ENCODE peak calls at places on chromosome 1, in four cellular contexts. C, R, O and X are unnamed samples.

GRCh38 chr1:167501513-167502191 is 16.7 kb downstream of the CD247 start:
- DNase-seq in C (peak; percentile 53), R (no peak), O (peak; percentile 26), X (no peak)

GRCh38 chr1:208036177-208036808 is 125.4 kb upstream of the CD34 start:
- DNase-seq in C (peak; percentile 4), R (no peak), O (no peak), X (peak; percentile 34)

GRCh38 chr1:213985181-213986019 is 2.4 kb upstream of the PROX1 start:
- DNase-seq in C (no peak), R (no peak), O (no peak), X (peak; percentile 32)

GRCh38 chr1:179966551-179966950 is 11.9 kb downstream of the CEP350 start:
- DNase-seq in C (no peak), R (no peak), O (no peak), X (no peak)

GRCh38 chr1:52112489-52112888 is 29.4 kb upstream of the ZFYVE9 start:
- DNase-seq in C (no peak), R (no peak), O (no peak), X (no peak)

GRCh38 chr1:169949139-169949538 is 55.4 kb upstream of the SCYL3 start:
- DNase-seq in C (no peak), R (no peak), O (no peak), X (no peak)

GRCh38 chr1:162951553-162952315 is 90.8 kb upstream of the CCDC190 start:
- DNase-seq in C (no peak), R (no peak), O (no peak), X (peak; percentile 54)

GRCh38 chr1:231973840-231974239 is 347.2 kb downstream of the DISC1 start:
- DNase-seq in C (no peak), R (no peak), O (no peak), X (no peak)

GRCh38 chr1:203839081-203839480 is 22.3 kb upstream of the SNRPE start:
- DNase-seq in C (no peak), R (peak; percentile 46), O (no peak), X (no peak)

GRCh38 chr1:30420519-30421050 is 302.8 kb downstream of the MATN1 start:
- DNase-seq in C (no peak), R (no peak), O (peak; percentile 38), X (peak; percentile 56)

GRCh38 chr1:219298581-219299148 is 125.0 kb downstream of the LYPLAL1 start:
- DNase-seq in C (no peak), R (no peak), O (peak; percentile 65), X (no peak)

GRCh38 chr1:116376734-116377096 is 3.7 kb downstream of the ATP1A1 start:
- DNase-seq in C (no peak), R (no peak), O (no peak), X (no peak)

GRCh38 chr1:2962541-2962940 is 58.7 kb upstream of the ACTRT2 start:
- DNase-seq in C (no peak), R (no peak), O (no peak), X (no peak)

GRCh38 chr1:231571904-231572303 is 43.4 kb downstream of the TSNAX start:
- DNase-seq in C (no peak), R (no peak), O (no peak), X (peak; percentile 49)

GRCh38 chr1:112251766-112252506 is 144.1 kb upstream of the CTTNBP2NL start:
- DNase-seq in C (no peak), R (no peak), O (peak; percentile 63), X (peak; percentile 83)

DNA sequence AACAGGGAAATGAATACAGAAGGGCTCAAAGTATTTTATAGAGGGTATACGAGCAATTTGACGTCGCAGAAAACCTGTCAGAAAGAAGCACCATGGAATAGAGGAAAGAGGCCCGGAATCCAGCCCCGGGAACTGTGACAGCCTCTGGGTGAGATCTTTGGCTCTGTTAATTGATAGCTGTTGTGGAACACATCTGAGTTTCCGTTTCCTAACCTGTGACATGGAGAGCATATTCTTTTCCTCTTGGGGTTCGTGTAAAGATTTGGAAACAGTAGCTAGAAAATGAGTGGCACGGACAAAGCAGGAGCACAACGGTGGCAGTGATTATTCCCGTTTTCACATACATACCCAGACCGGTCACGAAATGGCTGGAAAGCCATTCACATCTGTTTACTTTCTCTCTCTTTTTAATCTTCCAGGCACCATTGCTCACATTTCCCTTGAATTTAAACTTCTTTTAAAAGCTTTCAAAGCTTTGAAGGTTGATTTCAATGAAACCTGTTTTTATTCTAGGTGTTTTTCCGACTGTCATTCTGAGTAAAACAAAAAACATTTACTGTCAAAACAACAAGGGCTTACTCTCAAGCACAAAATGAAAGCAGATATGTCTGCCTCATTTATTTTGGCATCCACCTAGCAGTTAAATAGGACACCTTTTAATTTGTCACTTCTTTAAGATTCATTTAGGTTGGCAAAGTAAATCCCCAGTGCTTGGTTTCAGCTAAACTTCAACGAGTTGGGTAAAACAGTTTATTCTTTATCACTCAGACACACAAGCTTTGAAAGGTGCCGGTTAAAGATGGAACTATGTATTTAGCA is 26.7 kb upstream of the C8B start:
- DNase-seq in C (no peak), R (no peak), O (no peak), X (no peak)
- TF ChIP-seq CTCF in C (no peak), R (no peak), O (no peak), X (no peak)

DNA sequence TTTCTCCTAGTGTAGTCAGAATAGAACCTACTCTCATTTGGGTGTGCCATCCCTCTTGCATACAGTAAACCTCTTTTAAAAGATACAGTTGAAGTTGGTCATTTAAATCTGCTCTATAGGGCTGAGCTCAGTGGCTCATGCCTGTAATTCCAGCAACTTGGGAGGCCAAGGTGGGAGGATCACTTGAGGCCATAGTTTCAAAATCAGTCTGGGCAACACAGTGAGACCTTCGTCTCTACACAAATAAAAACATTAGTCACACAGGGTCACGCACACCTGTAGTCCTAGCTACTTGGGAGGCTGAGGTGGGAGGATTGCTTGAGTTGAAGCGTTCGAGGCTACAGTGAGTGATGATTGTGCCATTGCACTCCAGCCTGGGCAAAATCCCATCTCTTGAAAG is 183.8 kb downstream of the LHX8 start:
- DNase-seq in C (no peak), R (no peak), O (no peak), X (no peak)
- H3K4me3 ChIP-seq in C (no peak overlapping the region), R (no peak overlapping the region), O (no peak overlapping the region), X (no peak overlapping the region)

GRCh38 chr1:158962983-158963382 is 31.6 kb downstream of the PYHIN1 start:
- DNase-seq in C (no peak), R (no peak), O (no peak), X (no peak)
- TF ChIP-seq CTCF in C (no peak), R (no peak), O (no peak), X (no peak)

GRCh38 chr1:247857986-247858356 is 984 bp downstream of the TRIM58 start:
- DNase-seq in C (no peak), R (no peak), O (no peak), X (no peak)
- H3K4me3 ChIP-seq in C (no peak overlapping the region), R (no peak overlapping the region), O (no peak overlapping the region), X (no peak overlapping the region)

GRCh38 chr1:174262747-174263241 is 103.5 kb downstream of the RABGAP1L start:
- DNase-seq in C (peak; percentile 92), R (peak; percentile 34), O (no peak), X (peak; percentile 61)

DNA sequence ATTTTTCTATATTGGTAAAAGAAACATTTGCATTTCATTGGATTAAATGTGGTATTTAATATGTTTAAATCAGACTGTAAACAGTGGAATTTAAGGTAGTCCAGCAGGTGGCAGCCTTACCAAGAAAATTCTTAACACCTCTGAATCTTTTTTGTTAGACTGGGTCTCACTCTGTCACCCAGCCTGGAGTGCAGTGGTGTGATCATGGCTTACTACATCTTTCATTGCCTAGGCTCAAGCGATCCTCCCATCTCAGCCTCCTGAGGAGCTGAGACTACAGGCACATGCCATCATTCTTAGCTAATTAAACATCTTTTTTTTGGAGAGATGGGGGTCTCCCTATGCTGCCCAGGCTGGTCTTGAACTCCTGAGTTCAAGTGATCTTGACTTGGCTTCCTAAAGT is 98.8 kb downstream of the RABGAP1L start:
- DNase-seq in C (peak; percentile 79), R (peak; percentile 13), O (no peak), X (peak; percentile 53)
- TF ChIP-seq CTCF in C (peak; percentile 87), R (peak; percentile 57), O (peak; percentile 60), X (peak; percentile 53)

GRCh38 chr1:202157945-202158344 is 2.5 kb downstream of the PTPN7 start:
- DNase-seq in C (no peak), R (no peak), O (no peak), X (no peak)
- H3K4me3 ChIP-seq in C (peak overlapping the region; percentile 73), R (no peak overlapping the region), O (no peak overlapping the region), X (no peak overlapping the region)

GRCh38 chr1:160997323-160998038 is 23.5 kb downstream of the F11R start:
- DNase-seq in C (peak; percentile 70), R (no peak), O (peak; percentile 79), X (peak; percentile 73)
- TF ChIP-seq CTCF in C (peak; percentile 84), R (peak; percentile 82), O (peak; percentile 79), X (peak; percentile 80)